ENCODE peak calls at places on chromosome 15, in eight cellular contexts. R is activated naive CD4-positive, alpha-beta T cell; L is ACHN; T is fibroblast of pulmonary artery; W is stimulated activated CD4-positive, alpha-beta T cell treated with anti-CD3 and anti-CD28 coated beads, Interleukin-1b, Interleukin-23, amount 100 ng/mL, for 1 hour; E is hepatocyte; C is T-helper 2 cell; M is EH. N is an unnamed sample.

GRCh38 chr15:86236721-86237121 is 157.1 kb downstream of the AGBL1 start:
- DNase-seq in R (no peak), L (no peak), T (no peak), W (no peak), E (no peak), C (no peak), M (no peak), N (peak)

GRCh38 chr15:52529289-52529929 is 729 bp upstream of the MYO5A start:
- DNase-seq in R (peak), L (no peak), T (no peak), W (no peak), E (peak), C (no peak), M (no peak), N (no peak)

GRCh38 chr15:64681424-64682024 is 93.9 kb downstream of the RBPMS2 start:
- DNase-seq in R (no peak), L (peak), T (peak), W (no peak), E (peak), C (no peak), M (peak), N (peak)

GRCh38 chr15:77738441-77739437 is 106.0 kb upstream of the LINGO1 start:
- DNase-seq in R (no peak), L (no peak), T (no peak), W (no peak), E (no peak), C (no peak), M (no peak), N (peak)

GRCh38 chr15:31360843-31361763 is 34.5 kb downstream of the KLF13 start:
- DNase-seq in R (peak), L (no peak), T (no peak), W (peak), E (no peak), C (no peak), M (no peak), N (peak)

GRCh38 chr15:67836134-67836455 is 3.8 kb downstream of the RNU6-1 start:
- DNase-seq in R (no peak), L (no peak), T (no peak), W (no peak), E (no peak), C (no peak), M (peak), N (peak)

GRCh38 chr15:67854358-67854757 is 14.5 kb upstream of the RNU6-1 start:
- DNase-seq in R (no peak), L (no peak), T (no peak), W (no peak), E (no peak), C (no peak), M (no peak), N (no peak)

GRCh38 chr15:62938825-62939224 is 103.7 kb upstream of the TPM1 start:
- DNase-seq in R (no peak), L (no peak), T (no peak), W (no peak), E (no peak), C (no peak), M (no peak), N (no peak)

GRCh38 chr15:88651971-88652370 is 13.2 kb downstream of the ISG20 start:
- DNase-seq in R (no peak), L (no peak), T (no peak), W (no peak), E (no peak), C (no peak), M (no peak), N (no peak)

GRCh38 chr15:88920186-88920891 is 7.2 kb upstream of the MFGE8 start:
- DNase-seq in R (no peak), L (peak), T (peak), W (no peak), E (no peak), C (no peak), M (peak), N (no peak)

GRCh38 chr15:39573844-39574243 is 7.0 kb upstream of the THBS1 start:
- DNase-seq in R (no peak), L (no peak), T (no peak), W (no peak), E (no peak), C (no peak), M (peak), N (no peak)

GRCh38 chr15:88655780-88656488 is 17.1 kb downstream of the ISG20 start:
- DNase-seq in R (no peak), L (no peak), T (no peak), W (no peak), E (no peak), C (no peak), M (no peak), N (no peak)

GRCh38 chr15:26974120-26974780 is 3.3 kb downstream of the GABRG3 start:
- DNase-seq in R (no peak), L (peak), T (peak), W (no peak), E (peak), C (no peak), M (no peak), N (peak)

GRCh38 chr15:94610069-94610863 is 378.9 kb downstream of the MCTP2 start:
- DNase-seq in R (no peak), L (no peak), T (no peak), W (no peak), E (no peak), C (no peak), M (no peak), N (no peak)

GRCh38 chr15:41989573-41990242 is 17.4 kb upstream of the EHD4 start:
- DNase-seq in R (peak), L (peak), T (peak), W (peak), E (peak), C (peak), M (peak), N (peak)

GRCh38 chr15:27796405-27797085 is 302.6 kb downstream of the OCA2 start:
- DNase-seq in R (no peak), L (no peak), T (no peak), W (no peak), E (no peak), C (no peak), M (no peak), N (no peak)

GRCh38 chr15:73142802-73143762 is 90.8 kb downstream of the NEO1 start:
- DNase-seq in R (no peak), L (peak), T (no peak), W (no peak), E (no peak), C (no peak), M (no peak), N (no peak)